ENCODE peak calls at places on chromosomes 4 and X, in four cellular contexts. X is fibroblast of pulmonary artery, N is mucosa of descending colon, E is heart right ventricle. F is an unnamed sample.

GRCh38 chrX:136028383-136028984 is 43.2 kb downstream of the SLC9A6 start:
- DNase-seq in X (peak; percentile 79), N (peak; percentile 7), E (no peak), F (peak; percentile 37)

GRCh38 chr4:183831689-183832088 is 73.4 kb upstream of the STOX2 start:
- DNase-seq in X (no peak), N (peak; percentile 39), E (no peak), F (no peak)

GRCh38 chrX:30620980-30621716 is 32.1 kb upstream of the GK start:
- DNase-seq in X (peak; percentile 86), N (peak; percentile 12), E (no peak), F (no peak)

GRCh38 chr4:67934628-67935027 is 28.7 kb downstream of the TMPRSS11A start:
- DNase-seq in X (no peak), N (peak; percentile 4), E (no peak), F (no peak)

GRCh38 chr4:183636488-183636887 is 22.5 kb downstream of the RWDD4 start:
- DNase-seq in X (no peak), N (peak; percentile 57), E (no peak), F (no peak)

GRCh38 chr4:70365479-70365878 is 4.9 kb downstream of the SMR3A start:
- DNase-seq in X (no peak), N (no peak), E (no peak), F (peak; percentile 14)

GRCh38 chr4:95044204-95044848 is 286.6 kb downstream of the BMPR1B start:
- DNase-seq in X (no peak), N (no peak), E (no peak), F (no peak)

GRCh38 chr4:97238956-97239698 is 904.1 kb downstream of the STPG2 start:
- DNase-seq in X (no peak), N (no peak), E (no peak), F (no peak)

GRCh38 chrX:15988661-15989603 is 134.3 kb upstream of the AP1S2 start:
- DNase-seq in X (peak; percentile 83), N (no peak), E (no peak), F (peak; percentile 2)

GRCh38 chr4:61520176-61520575 is 320.1 kb downstream of the ADGRL3 start:
- DNase-seq in X (no peak), N (no peak), E (no peak), F (no peak)

GRCh38 chrX:46687619-46688018 is 71.3 kb downstream of the SLC9A7 start:
- DNase-seq in X (peak; percentile 41), N (no peak), E (no peak), F (no peak)

GRCh38 chr4:244471-244870 is 60.8 kb downstream of the ZNF732 start:
- DNase-seq in X (peak; percentile 32), N (peak; percentile 78), E (no peak), F (peak; percentile 42)

GRCh38 chr4:125322363-125322730 is 7.6 kb downstream of the FAT4 start:
- DNase-seq in X (peak; percentile 69), N (no peak), E (no peak), F (no peak)

GRCh38 chr4:158444621-158445020 is 77.1 kb upstream of the RXFP1 start:
- DNase-seq in X (no peak), N (no peak), E (no peak), F (no peak)

GRCh38 chr4:77454858-77455257 is 150.8 kb upstream of the CXCL13 start:
- DNase-seq in X (peak; percentile 14), N (no peak), E (no peak), F (no peak)

GRCh38 chr4:28557755-28558154 is 1697.1 kb downstream of the STIM2 start:
- DNase-seq in X (peak; percentile 52), N (no peak), E (no peak), F (no peak)

GRCh38 chr4:28555851-28556250 is 1695.2 kb downstream of the STIM2 start:
- DNase-seq in X (peak; percentile 4), N (no peak), E (no peak), F (no peak)

GRCh38 chr4:28562913-28563312 is 1702.3 kb downstream of the STIM2 start:
- DNase-seq in X (no peak), N (no peak), E (no peak), F (no peak)

GRCh38 chr4:28558871-28559270 is 1698.2 kb downstream of the STIM2 start:
- DNase-seq in X (no peak), N (no peak), E (no peak), F (no peak)
- TF ChIP-seq CTCF in X (no peak), N (no peak), E (no peak), F (no peak)

DNA sequence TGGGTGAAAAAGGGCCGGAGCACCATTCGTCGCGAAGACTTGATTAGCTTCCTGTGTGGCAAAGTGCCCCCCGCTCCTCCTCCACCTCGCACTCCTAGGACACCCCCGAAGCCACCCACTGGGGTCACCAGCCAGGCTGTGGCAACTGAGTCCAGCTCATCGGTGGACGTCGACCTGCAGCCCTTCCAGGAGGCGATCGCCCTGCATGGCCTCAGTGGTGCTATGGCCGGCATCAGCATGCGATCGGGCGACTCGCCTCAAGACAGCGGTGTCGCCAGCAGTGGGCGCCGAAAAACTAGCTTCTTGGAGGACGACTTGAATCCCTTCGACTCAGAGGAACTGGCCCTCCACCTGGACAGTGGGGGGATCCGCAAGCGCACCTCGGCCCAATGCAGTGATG is 126.8 kb upstream of the CXorf66 start:
- DNase-seq in X (no peak), N (no peak), E (no peak), F (no peak)
- H3K4me3 ChIP-seq in X (no peak overlapping the region), N (no peak overlapping the region), E (no peak overlapping the region), F (no peak overlapping the region)

GRCh38 chr4:111267786-111268185 is 644.9 kb upstream of the PITX2 start:
- DNase-seq in X (no peak), N (no peak), E (no peak), F (no peak)
- TF ChIP-seq CTCF in X (no peak), N (no peak), E (no peak), F (no peak)

GRCh38 chr4:168715889-168716288 is 219.0 kb downstream of the PALLD start:
- DNase-seq in X (no peak), N (no peak), E (no peak), F (no peak)

GRCh38 chr4:168711197-168712120 is 214.6 kb downstream of the PALLD start:
- DNase-seq in X (peak; percentile 76), N (no peak), E (no peak), F (no peak)

GRCh38 chr4:168710353-168710946 is 213.6 kb downstream of the PALLD start:
- DNase-seq in X (peak; percentile 82), N (peak; percentile 72), E (no peak), F (peak; percentile 21)

GRCh38 chr4:168712316-168712855 is 215.5 kb downstream of the PALLD start:
- DNase-seq in X (no peak), N (no peak), E (no peak), F (no peak)

DNA sequence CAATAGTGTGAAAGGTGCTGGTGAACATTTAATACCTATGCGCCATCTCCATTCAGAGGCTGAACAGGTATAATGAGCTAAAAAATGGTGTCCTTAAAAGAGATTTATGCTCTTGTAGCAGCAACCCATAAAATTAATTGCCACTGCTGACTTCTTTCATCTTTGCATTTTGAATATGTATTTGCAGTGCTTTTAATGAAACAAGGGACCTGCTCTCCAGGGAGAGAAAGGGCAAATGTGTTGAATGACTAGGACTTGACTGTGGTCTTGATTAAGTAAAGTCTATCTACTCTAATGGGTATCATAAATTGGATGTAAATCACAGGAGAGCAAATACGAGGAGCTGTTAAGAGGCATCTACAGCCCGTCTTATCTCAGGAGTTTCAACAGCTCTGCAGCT is 216.3 kb downstream of the PALLD start:
- DNase-seq in X (no peak), N (no peak), E (no peak), F (no peak)
- H3K4me3 ChIP-seq in X (no peak overlapping the region), N (no peak overlapping the region), E (no peak overlapping the region), F (no peak overlapping the region)

GRCh38 chr4:80116516-80116915 is 43.5 kb upstream of the ANTXR2 start:
- DNase-seq in X (no peak), N (no peak), E (no peak), F (no peak)
- TF ChIP-seq CTCF in X (no peak), N (no peak), E (no peak), F (no peak)